ENCODE peak calls at places on chromosomes 2 and 18, in five cellular contexts. X is HCT116; I is psoas muscle; Z is effector memory CD4-positive, alpha-beta T cell; A is naive thymus-derived CD4-positive, alpha-beta T cell. J is an unnamed sample. For H3K9me3, the result is how much of the 10 kb centered on the place peaks cover.

GRCh38 chr2:43223412-43224040 is 2.9 kb downstream of the ZFP36L2 start:
- DNase-seq in Z (no peak), X (no peak), I (no peak), A (no peak), J (no peak)

GRCh38 chr18:56974141-56974540 is 172.7 kb upstream of the BOD1L2 start:
- DNase-seq in Z (no peak), A (no peak), X (no peak), I (no peak), J (no peak)

GRCh38 chr18:22378672-22379282 is 38.9 kb downstream of the CTAGE1 start:
- DNase-seq in Z (no peak), A (no peak), I (no peak), X (peak), J (no peak)

GRCh38 chr18:43866696-43867095 is 589.4 kb upstream of the SYT4 start:
- DNase-seq in A (no peak), I (no peak), X (no peak), Z (no peak), J (no peak)

GRCh38 chr2:11012131-11012693 is 100.5 kb downstream of the KCNF1 start:
- DNase-seq in Z (no peak), X (no peak), I (no peak), A (no peak), J (no peak)

GRCh38 chr2:166418853-166419615 is 43.3 kb upstream of the SCN9A start:
- DNase-seq in A (no peak), I (no peak), Z (no peak), X (no peak), J (no peak)

GRCh38 chr2:99571609-99572344 is 82.0 kb upstream of the REV1 start:
- DNase-seq in X (no peak), Z (no peak), A (no peak), I (no peak), J (no peak)

GRCh38 chr2:176432439-176432838 is 163.2 kb downstream of the MTX2 start:
- DNase-seq in I (no peak), Z (no peak), A (no peak), X (no peak), J (no peak)

GRCh38 chr2:197599285-197599965 is 76.0 kb downstream of the RFTN2 start:
- DNase-seq in Z (no peak), I (no peak), X (peak), A (peak), J (no peak)

GRCh38 chr2:3626817-3627499 is 31.0 kb upstream of the ALLC start:
- DNase-seq in X (no peak), Z (no peak), I (no peak), A (no peak), J (no peak)

GRCh38 chr2:223545830-223546229 is 56.3 kb downstream of the SCG2 start:
- DNase-seq in X (no peak), I (no peak), A (no peak), Z (no peak), J (no peak)

GRCh38 chr2:101988541-101988940 is 3.2 kb upstream of the IL1R2 start:
- DNase-seq in Z (no peak), I (no peak), A (no peak), X (no peak), J (no peak)

GRCh38 chr2:189337648-189338047 is 103.6 kb upstream of the WDR75 start:
- DNase-seq in I (no peak), X (no peak), Z (no peak), A (no peak), J (no peak)

GRCh38 chr2:20513946-20514345 is 67.1 kb downstream of the RHOB start:
- DNase-seq in I (no peak), Z (no peak), A (no peak), X (no peak), J (no peak)

GRCh38 chr2:224982226-224982625 is 60.0 kb downstream of the DOCK10 start:
- DNase-seq in Z (no peak), I (no peak), X (no peak), A (no peak), J (no peak)

GRCh38 chr2:189147361-189147760 is 32.2 kb downstream of the COL5A2 start:
- DNase-seq in Z (no peak), X (no peak), A (no peak), I (no peak), J (no peak)

GRCh38 chr2:82985572-82986197 is 1473.4 kb downstream of the SUCLG1 start:
- DNase-seq in A (no peak), X (no peak), I (no peak), Z (no peak), J (no peak)

GRCh38 chr2:241892299-241893137 is 23.0 kb downstream of the RTP5 start:
- DNase-seq in A (no peak), I (no peak), Z (no peak), X (no peak), J (no peak)

GRCh38 chr18:8426401-8426800 is 182.8 kb upstream of the RAB12 start:
- DNase-seq in A (no peak), Z (no peak), X (peak), I (no peak), J (no peak)

GRCh38 chr18:77065221-77065981 is 67.2 kb downstream of the MBP start:
- DNase-seq in A (no peak), Z (peak), X (peak), I (peak), J (peak)

GRCh38 chr2:176188218-176188968 is at the start of gene HOXD1:
- DNase-seq in A (no peak), Z (no peak), I (peak), X (no peak), J (no peak)

GRCh38 chr2:92074549-92074898 is 2796.7 kb upstream of the TEKT4 start:
- DNase-seq in A (no peak), I (no peak), Z (no peak), X (no peak), J (no peak)

GRCh38 chr2:159199751-159200465 is 86.6 kb downstream of the WDSUB1 start:
- DNase-seq in A (no peak), Z (no peak), I (no peak), X (no peak), J (no peak)

GRCh38 chr2:134276381-134277172 is 22.7 kb downstream of the MGAT5 start:
- DNase-seq in A (no peak), I (no peak), X (no peak), Z (no peak), J (no peak)

GRCh38 chr18:23870963-23871362 is 143.6 kb upstream of the TTC39C start:
- DNase-seq in Z (no peak), X (no peak), A (no peak), I (no peak), J (no peak)

GRCh38 chr2:26883971-26884370 is 36.0 kb downstream of the DPYSL5 start:
- DNase-seq in I (no peak), Z (no peak), A (no peak), X (no peak), J (no peak)

GRCh38 chr2:231425811-231426703 is 30.5 kb downstream of the B3GNT7 start:
- DNase-seq in I (no peak), A (no peak), Z (peak), X (no peak), J (no peak)

GRCh38 chr2:177799531-177799930 is 273.0 kb downstream of the PDE11A start:
- DNase-seq in I (no peak), Z (no peak), X (no peak), A (no peak), J (no peak)

GRCh38 chr2:156492979-156493378 is 56.8 kb downstream of the GPD2 start:
- DNase-seq in X (no peak), A (no peak), Z (no peak), I (no peak), J (no peak)

GRCh38 chr2:26088038-26088643 is 54.3 kb downstream of the RAB10 start:
- DNase-seq in X (no peak), I (no peak), Z (no peak), A (peak), J (no peak)

GRCh38 chr2:85355521-85355920 is 952 bp downstream of the ELMOD3 start:
- DNase-seq in Z (no peak), A (no peak), X (no peak), I (no peak), J (no peak)

GRCh38 chr18:63788447-63789096 is 13.4 kb downstream of the SERPINB7 start:
- DNase-seq in A (no peak), X (peak), Z (no peak), I (no peak), J (no peak)

DNA sequence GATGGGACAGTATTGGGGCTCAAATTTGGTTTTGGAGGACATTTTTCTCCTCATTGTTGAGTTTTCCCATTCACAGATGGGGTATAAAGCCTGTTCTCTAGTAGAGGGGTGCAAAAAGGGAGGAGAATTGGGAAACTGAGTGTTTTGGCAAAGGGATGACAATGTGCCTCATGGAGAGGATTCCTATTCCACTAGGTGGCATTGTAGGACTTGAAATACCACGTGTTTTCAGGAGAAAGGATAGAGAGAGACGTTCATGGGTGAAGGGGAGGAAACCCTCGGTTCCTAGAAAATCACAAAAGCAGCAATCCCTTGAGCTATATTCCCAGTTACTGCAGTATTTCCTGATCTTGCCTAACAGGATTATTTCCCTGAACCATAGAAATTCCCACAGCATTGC is 113.7 kb upstream of the SRD5A2 start:
- DNase-seq in I (no peak), A (no peak), X (peak), Z (no peak), J (no peak)
- H3K9me3 ChIP-seq in I (under half), A (half or more), X (under half), Z (under half), J (under half)

GRCh38 chr2:76406134-76406855 is 695.6 kb upstream of the GCFC2 start:
- DNase-seq in I (no peak), Z (no peak), A (no peak), X (no peak), J (no peak)
- H3K9me3 ChIP-seq in I (under half), Z (under half), A (under half), X (under half), J (under half)

GRCh38 chr18:6431659-6432318 is 17.1 kb upstream of the L3MBTL4 start:
- DNase-seq in A (no peak), I (no peak), X (no peak), Z (no peak), J (no peak)
- H3K9me3 ChIP-seq in A (under half), I (under half), X (under half), Z (under half), J (under half)

DNA sequence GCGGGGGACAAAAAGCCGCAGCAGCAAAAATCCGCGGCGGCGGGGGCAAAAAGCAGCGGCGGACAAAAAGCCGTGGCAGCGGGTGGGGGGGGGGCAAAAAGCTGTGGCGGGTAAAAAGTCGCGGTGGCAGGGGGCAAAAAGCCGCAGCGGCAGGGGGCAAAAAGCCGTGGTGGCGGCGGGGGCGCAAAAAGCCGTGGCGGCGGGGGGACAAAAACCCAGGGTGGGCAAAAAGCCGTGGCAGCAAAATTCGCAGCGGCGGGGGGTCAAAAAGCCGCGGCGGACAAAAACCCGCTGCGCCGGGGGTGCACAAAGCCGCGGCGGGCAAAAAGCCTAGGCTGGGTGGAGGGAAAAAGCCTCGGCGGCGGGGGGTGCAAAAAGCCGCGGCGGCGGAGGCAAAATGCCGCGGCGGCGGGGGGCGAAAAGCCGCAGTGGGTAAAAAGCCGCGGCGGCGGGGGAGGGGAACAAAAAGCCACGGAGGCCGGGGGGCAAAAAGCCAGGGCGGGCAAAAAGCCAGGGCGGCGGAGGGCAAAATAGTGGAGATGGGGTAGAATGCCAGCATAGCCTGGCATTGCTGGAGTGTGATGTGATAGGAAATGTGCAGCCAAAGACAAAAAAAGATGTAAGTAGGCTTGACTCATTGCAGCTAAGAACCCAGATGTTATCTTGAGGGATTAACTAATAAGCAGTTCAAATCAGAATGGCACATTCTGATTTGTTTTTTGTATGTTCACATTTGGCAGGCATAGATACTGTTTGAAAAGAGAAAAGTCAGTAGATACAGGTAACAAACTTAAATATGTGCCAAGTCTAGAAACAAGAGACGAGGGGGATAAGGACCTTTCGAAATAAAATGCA is 1076.3 kb downstream of the RPIA start:
- DNase-seq in Z (no peak), I (no peak), X (no peak), A (no peak), J (no peak)
- H3K9me3 ChIP-seq in Z (under half), I (under half), X (under half), A (under half), J (under half)

GRCh38 chr18:72201032-72201431 is 343.1 kb downstream of the CBLN2 start:
- DNase-seq in I (no peak), Z (no peak), A (no peak), X (no peak), J (no peak)
- H3K9me3 ChIP-seq in I (under half), Z (under half), A (under half), X (under half), J (under half)